ENCODE peak calls at places on chromosomes 7 and 10, in nine cellular contexts. One of them, this sample, is unnamed. For H3K36me3, the result is how much of the 10 kb centered on the place peaks cover.

GRCh38 chr7:129713544-129713943 is 102.0 kb downstream of the NRF1 start:
- DNase-seq in upper lobe of right lung: no peak
- DNase-seq in neuronal stem cell: no peak
- DNase-seq in stomach: peak
- DNase-seq in fibroblast of lung: no peak
- DNase-seq in upper lobe of left lung: no peak
- DNase-seq in uterus: no peak
- DNase-seq in tibial nerve: no peak
- DNase-seq in psoas muscle: no peak
- DNase-seq in this sample: no peak

GRCh38 chr7:69367785-69368184 is 230.5 kb upstream of the AUTS2 start:
- DNase-seq in stomach: no peak
- DNase-seq in upper lobe of left lung: no peak
- DNase-seq in uterus: no peak
- DNase-seq in fibroblast of lung: peak
- DNase-seq in psoas muscle: no peak
- DNase-seq in tibial nerve: no peak
- DNase-seq in upper lobe of right lung: no peak
- DNase-seq in neuronal stem cell: no peak
- DNase-seq in this sample: no peak

GRCh38 chr10:81426722-81427121 is 448.3 kb upstream of the NRG3 start:
- DNase-seq in upper lobe of left lung: no peak
- DNase-seq in stomach: no peak
- DNase-seq in fibroblast of lung: no peak
- DNase-seq in neuronal stem cell: no peak
- DNase-seq in tibial nerve: no peak
- DNase-seq in psoas muscle: no peak
- DNase-seq in upper lobe of right lung: no peak
- DNase-seq in uterus: no peak
- DNase-seq in this sample: no peak

GRCh38 chr7:20409961-20410360 is 79.3 kb downstream of the ITGB8 start:
- DNase-seq in neuronal stem cell: no peak
- DNase-seq in fibroblast of lung: no peak
- DNase-seq in upper lobe of right lung: no peak
- DNase-seq in tibial nerve: no peak
- DNase-seq in upper lobe of left lung: no peak
- DNase-seq in uterus: no peak
- DNase-seq in psoas muscle: no peak
- DNase-seq in stomach: no peak
- DNase-seq in this sample: no peak

GRCh38 chr10:120850911-120851865 is at the start of gene WDR11:
- DNase-seq in stomach: peak
- DNase-seq in upper lobe of right lung: peak
- DNase-seq in uterus: peak
- DNase-seq in upper lobe of left lung: peak
- DNase-seq in fibroblast of lung: peak
- DNase-seq in neuronal stem cell: peak
- DNase-seq in psoas muscle: peak
- DNase-seq in tibial nerve: peak
- DNase-seq in this sample: peak

GRCh38 chr7:76310102-76310957 is 7.9 kb downstream of the HSPB1 start:
- DNase-seq in fibroblast of lung: no peak
- DNase-seq in stomach: no peak
- DNase-seq in neuronal stem cell: no peak
- DNase-seq in tibial nerve: no peak
- DNase-seq in psoas muscle: no peak
- DNase-seq in uterus: peak
- DNase-seq in upper lobe of left lung: no peak
- DNase-seq in upper lobe of right lung: no peak
- DNase-seq in this sample: no peak

GRCh38 chr10:526651-527312 is 162.7 kb downstream of the DIP2C start:
- DNase-seq in uterus: no peak
- DNase-seq in stomach: no peak
- DNase-seq in tibial nerve: no peak
- DNase-seq in psoas muscle: no peak
- DNase-seq in neuronal stem cell: no peak
- DNase-seq in upper lobe of left lung: no peak
- DNase-seq in fibroblast of lung: no peak
- DNase-seq in upper lobe of right lung: peak
- DNase-seq in this sample: no peak

GRCh38 chr7:27640914-27641570 is 21.6 kb downstream of the HIBADH start:
- DNase-seq in fibroblast of lung: peak
- DNase-seq in neuronal stem cell: no peak
- DNase-seq in upper lobe of left lung: no peak
- DNase-seq in upper lobe of right lung: no peak
- DNase-seq in psoas muscle: no peak
- DNase-seq in uterus: no peak
- DNase-seq in tibial nerve: no peak
- DNase-seq in stomach: peak
- DNase-seq in this sample: no peak

GRCh38 chr7:106277976-106278375 is 6.8 kb downstream of the NAMPT start:
- DNase-seq in psoas muscle: no peak
- DNase-seq in upper lobe of right lung: no peak
- DNase-seq in stomach: no peak
- DNase-seq in fibroblast of lung: peak
- DNase-seq in uterus: no peak
- DNase-seq in upper lobe of left lung: no peak
- DNase-seq in neuronal stem cell: no peak
- DNase-seq in tibial nerve: no peak
- DNase-seq in this sample: no peak

GRCh38 chr7:106279425-106280182 is 5.2 kb downstream of the NAMPT start:
- DNase-seq in upper lobe of right lung: no peak
- DNase-seq in fibroblast of lung: no peak
- DNase-seq in psoas muscle: no peak
- DNase-seq in neuronal stem cell: no peak
- DNase-seq in uterus: no peak
- DNase-seq in tibial nerve: no peak
- DNase-seq in upper lobe of left lung: no peak
- DNase-seq in stomach: no peak
- DNase-seq in this sample: no peak

GRCh38 chr7:106273009-106273695 is 11.6 kb downstream of the NAMPT start:
- DNase-seq in uterus: no peak
- DNase-seq in stomach: no peak
- DNase-seq in fibroblast of lung: no peak
- DNase-seq in neuronal stem cell: no peak
- DNase-seq in upper lobe of right lung: no peak
- DNase-seq in psoas muscle: no peak
- DNase-seq in tibial nerve: no peak
- DNase-seq in upper lobe of left lung: no peak
- DNase-seq in this sample: no peak

GRCh38 chr7:106278695-106279094 is 6.1 kb downstream of the NAMPT start:
- DNase-seq in psoas muscle: no peak
- DNase-seq in neuronal stem cell: no peak
- DNase-seq in uterus: no peak
- DNase-seq in fibroblast of lung: peak
- DNase-seq in upper lobe of right lung: no peak
- DNase-seq in tibial nerve: no peak
- DNase-seq in upper lobe of left lung: no peak
- DNase-seq in stomach: no peak
- DNase-seq in this sample: no peak

DNA sequence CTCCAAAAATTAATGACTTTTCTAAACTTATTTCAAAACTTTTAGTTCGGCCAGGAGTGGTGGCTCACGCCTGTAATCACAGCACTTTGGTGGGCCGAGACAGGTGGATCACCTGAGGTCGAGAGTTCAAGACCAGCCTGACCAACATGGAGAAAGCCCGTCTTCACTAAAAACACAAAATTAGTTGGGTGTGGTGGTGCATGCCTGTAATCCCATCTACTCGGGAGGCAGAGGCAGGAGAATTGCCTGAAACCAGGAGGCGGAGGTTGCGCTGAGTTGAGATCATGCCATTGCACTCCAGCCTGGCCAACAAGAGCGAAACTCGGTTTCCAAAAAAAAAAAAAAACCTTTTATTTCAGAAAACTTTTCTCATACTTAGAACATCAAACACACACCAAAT is 8.3 kb downstream of the NAMPT start:
- DNase-seq in stomach: no peak
- DNase-seq in fibroblast of lung: no peak
- DNase-seq in upper lobe of left lung: no peak
- DNase-seq in upper lobe of right lung: no peak
- DNase-seq in tibial nerve: no peak
- DNase-seq in psoas muscle: no peak
- DNase-seq in neuronal stem cell: no peak
- DNase-seq in uterus: no peak
- DNase-seq in this sample: no peak
- H3K36me3 ChIP-seq in stomach: half or more
- H3K36me3 ChIP-seq in fibroblast of lung: under half
- H3K36me3 ChIP-seq in upper lobe of left lung: half or more
- H3K36me3 ChIP-seq in upper lobe of right lung: half or more
- H3K36me3 ChIP-seq in tibial nerve: under half
- H3K36me3 ChIP-seq in psoas muscle: under half
- H3K36me3 ChIP-seq in neuronal stem cell: under half
- H3K36me3 ChIP-seq in uterus: under half
- H3K36me3 ChIP-seq in this sample: under half

DNA sequence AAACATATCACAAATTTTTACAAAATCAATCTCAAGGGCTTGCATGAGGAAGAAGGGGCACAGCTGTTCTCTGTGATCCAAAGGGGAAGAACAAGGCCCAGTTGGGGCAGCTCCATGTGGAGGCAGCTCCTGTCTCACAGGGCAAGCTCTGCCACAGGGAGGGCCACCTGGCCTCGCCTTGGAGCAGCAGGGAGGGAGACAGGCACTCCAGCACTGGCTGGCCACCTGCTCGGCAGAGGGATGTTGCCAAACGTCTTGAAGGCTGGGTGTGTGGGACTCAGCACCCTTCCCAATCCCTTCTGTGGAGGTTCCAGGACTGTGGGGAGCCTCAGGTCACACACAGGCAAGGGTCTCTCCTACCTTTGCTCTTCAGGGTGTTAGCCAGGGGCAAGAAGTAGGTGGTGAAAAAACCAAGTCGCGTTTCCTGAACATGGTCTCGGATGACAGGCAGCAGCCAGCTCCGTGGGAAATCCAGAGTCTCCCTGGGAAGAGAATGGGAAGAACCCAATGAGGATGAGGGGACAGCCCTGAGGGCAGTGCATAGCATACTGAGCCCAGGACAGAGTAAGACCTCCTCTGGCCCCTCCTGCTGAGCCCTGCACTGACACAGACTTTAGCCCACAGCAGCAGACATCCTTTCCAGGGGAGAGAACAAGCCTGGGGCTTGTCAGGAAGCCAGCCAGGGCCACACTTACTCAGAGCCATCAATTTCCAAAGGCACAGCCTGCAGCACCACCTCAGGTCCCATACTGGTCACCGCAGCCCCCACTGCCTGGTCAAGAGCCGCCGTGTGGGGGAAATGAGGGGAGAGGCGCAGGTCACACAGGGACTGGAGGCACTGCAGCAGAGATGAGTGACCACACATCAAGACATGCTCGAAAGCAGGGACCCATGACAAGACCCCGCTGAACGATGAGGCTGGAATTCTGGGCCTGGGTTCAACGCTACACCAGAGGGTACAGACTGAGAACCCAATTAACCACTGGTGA is 21.9 kb downstream of the RRP12 start:
- DNase-seq in tibial nerve: no peak
- DNase-seq in upper lobe of right lung: no peak
- DNase-seq in psoas muscle: no peak
- DNase-seq in stomach: no peak
- DNase-seq in neuronal stem cell: no peak
- DNase-seq in uterus: no peak
- DNase-seq in upper lobe of left lung: no peak
- DNase-seq in fibroblast of lung: no peak
- DNase-seq in this sample: no peak
- H3K36me3 ChIP-seq in tibial nerve: under half
- H3K36me3 ChIP-seq in upper lobe of right lung: under half
- H3K36me3 ChIP-seq in psoas muscle: under half
- H3K36me3 ChIP-seq in stomach: half or more
- H3K36me3 ChIP-seq in neuronal stem cell: under half
- H3K36me3 ChIP-seq in uterus: under half
- H3K36me3 ChIP-seq in upper lobe of left lung: half or more
- H3K36me3 ChIP-seq in fibroblast of lung: under half
- H3K36me3 ChIP-seq in this sample: under half

DNA sequence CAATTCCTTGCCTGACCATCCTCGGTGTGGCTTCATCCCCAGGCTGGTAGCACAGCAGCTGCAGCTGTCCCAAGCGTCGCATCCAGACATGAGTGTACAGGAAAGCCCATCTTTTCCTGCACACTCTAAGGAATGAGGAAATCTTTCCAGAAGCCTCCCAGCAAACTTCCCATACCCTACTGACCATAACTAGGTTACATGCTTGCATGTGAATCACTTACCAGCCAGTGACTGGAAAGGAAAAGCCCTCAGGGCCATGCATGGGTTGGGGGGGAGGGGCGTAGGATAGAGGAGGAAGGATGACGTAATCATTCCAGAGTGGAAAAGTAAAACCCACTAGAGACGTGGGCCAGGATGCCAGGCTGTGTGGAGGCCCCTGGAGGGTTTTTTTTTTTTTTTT is 18.9 kb upstream of the ZNF212 start:
- DNase-seq in psoas muscle: no peak
- DNase-seq in stomach: no peak
- DNase-seq in upper lobe of right lung: no peak
- DNase-seq in upper lobe of left lung: no peak
- DNase-seq in fibroblast of lung: peak
- DNase-seq in neuronal stem cell: no peak
- DNase-seq in uterus: no peak
- DNase-seq in tibial nerve: no peak
- DNase-seq in this sample: no peak
- H3K36me3 ChIP-seq in psoas muscle: under half
- H3K36me3 ChIP-seq in stomach: half or more
- H3K36me3 ChIP-seq in upper lobe of right lung: half or more
- H3K36me3 ChIP-seq in upper lobe of left lung: half or more
- H3K36me3 ChIP-seq in fibroblast of lung: under half
- H3K36me3 ChIP-seq in neuronal stem cell: under half
- H3K36me3 ChIP-seq in uterus: under half
- H3K36me3 ChIP-seq in tibial nerve: under half
- H3K36me3 ChIP-seq in this sample: under half

DNA sequence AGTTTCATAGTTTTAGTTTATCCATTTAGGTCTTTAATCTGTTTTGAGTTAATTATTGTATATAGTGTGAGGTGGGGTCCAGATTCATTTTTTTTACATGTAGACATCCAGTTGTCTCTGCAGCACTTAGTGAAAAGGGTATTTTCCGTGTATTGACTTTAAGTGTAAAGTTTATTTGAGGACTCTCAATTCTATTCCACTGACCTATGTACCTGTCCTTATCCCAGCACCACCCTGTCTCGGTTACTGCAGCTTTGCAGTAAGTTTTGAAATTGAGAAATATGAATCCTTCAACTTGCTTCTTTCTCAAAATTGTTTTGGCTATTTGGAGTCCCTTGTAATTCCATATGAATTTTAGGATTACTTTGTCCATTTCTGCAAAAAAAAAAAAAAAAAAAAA is 29.8 kb downstream of the FHIP2A start:
- DNase-seq in fibroblast of lung: no peak
- DNase-seq in neuronal stem cell: no peak
- DNase-seq in tibial nerve: no peak
- DNase-seq in uterus: no peak
- DNase-seq in stomach: no peak
- DNase-seq in upper lobe of left lung: no peak
- DNase-seq in upper lobe of right lung: no peak
- DNase-seq in psoas muscle: no peak
- DNase-seq in this sample: no peak
- H3K36me3 ChIP-seq in fibroblast of lung: under half
- H3K36me3 ChIP-seq in neuronal stem cell: under half
- H3K36me3 ChIP-seq in tibial nerve: under half
- H3K36me3 ChIP-seq in uterus: under half
- H3K36me3 ChIP-seq in stomach: half or more
- H3K36me3 ChIP-seq in upper lobe of left lung: half or more
- H3K36me3 ChIP-seq in upper lobe of right lung: half or more
- H3K36me3 ChIP-seq in psoas muscle: under half
- H3K36me3 ChIP-seq in this sample: under half

This sample was measured in Peyer's patch.